ENCODE peak calls at places on chromosomes 4 and X, in eight cellular contexts. K is mammary epithelial cell, B is cardiac muscle cell, L is endodermal cell, X is heart left ventricle, U is HCT116, I is GM23338, Z is uterus. H is an unnamed sample. For H3K27me3, the result is how much of the 10 kb centered on the place peaks cover.

GRCh38 chr4:152471251-152471792 is 64.6 kb downstream of the FBXW7 start:
- DNase-seq in K (no peak), B (no peak), L (no peak), X (no peak), U (no peak), I (no peak), Z (no peak), H (no peak)

GRCh38 chrX:120380699-120381098 is 18.8 kb downstream of the ATP1B4 start:
- DNase-seq in K (peak), B (no peak), L (peak), X (no peak), U (peak), I (peak), Z (no peak), H (no peak)

GRCh38 chr4:59608466-59608865 is 1591.7 kb upstream of the ADGRL3 start:
- DNase-seq in K (peak), B (no peak), L (no peak), X (no peak), U (no peak), I (no peak), Z (no peak), H (no peak)

GRCh38 chr4:28373601-28374000 is 1513.0 kb downstream of the STIM2 start:
- DNase-seq in K (peak), B (peak), L (no peak), X (no peak), U (no peak), I (no peak), Z (no peak), H (no peak)

GRCh38 chr4:29734785-29735184 is 985.4 kb upstream of the PCDH7 start:
- DNase-seq in K (no peak), B (no peak), L (no peak), X (no peak), U (no peak), I (no peak), Z (no peak), H (no peak)

GRCh38 chrX:65932173-65933084 is 107.5 kb downstream of the VSIG4 start:
- DNase-seq in K (peak), B (no peak), L (peak), X (no peak), U (peak), I (peak), Z (no peak), H (no peak)

GRCh38 chr4:183571350-183572076 is 66.7 kb downstream of the ING2 start:
- DNase-seq in K (peak), B (peak), L (peak), X (peak), U (no peak), I (peak), Z (no peak), H (no peak)

GRCh38 chr4:181443003-181443402 is 800.2 kb upstream of the TENM3 start:
- DNase-seq in K (no peak), B (no peak), L (no peak), X (no peak), U (no peak), I (no peak), Z (no peak), H (no peak)

GRCh38 chrX:64975491-64975890 is 759 bp downstream of the ZC4H2 start:
- DNase-seq in K (peak), B (peak), L (peak), X (peak), U (no peak), I (peak), Z (peak), H (peak)

GRCh38 chrX:56784666-56785065 is 55.6 kb downstream of the NBDY start:
- DNase-seq in K (no peak), B (no peak), L (no peak), X (no peak), U (no peak), I (no peak), Z (no peak), H (no peak)

GRCh38 chrX:56783996-56784620 is 55.1 kb downstream of the NBDY start:
- DNase-seq in K (no peak), B (no peak), L (no peak), X (no peak), U (no peak), I (no peak), Z (peak), H (no peak)

GRCh38 chrX:56783450-56783831 is 54.4 kb downstream of the NBDY start:
- DNase-seq in K (peak), B (no peak), L (peak), X (peak), U (no peak), I (peak), Z (peak), H (peak)

GRCh38 chrX:56782362-56782761 is 53.3 kb downstream of the NBDY start:
- DNase-seq in K (no peak), B (no peak), L (no peak), X (no peak), U (no peak), I (no peak), Z (no peak), H (no peak)

DNA sequence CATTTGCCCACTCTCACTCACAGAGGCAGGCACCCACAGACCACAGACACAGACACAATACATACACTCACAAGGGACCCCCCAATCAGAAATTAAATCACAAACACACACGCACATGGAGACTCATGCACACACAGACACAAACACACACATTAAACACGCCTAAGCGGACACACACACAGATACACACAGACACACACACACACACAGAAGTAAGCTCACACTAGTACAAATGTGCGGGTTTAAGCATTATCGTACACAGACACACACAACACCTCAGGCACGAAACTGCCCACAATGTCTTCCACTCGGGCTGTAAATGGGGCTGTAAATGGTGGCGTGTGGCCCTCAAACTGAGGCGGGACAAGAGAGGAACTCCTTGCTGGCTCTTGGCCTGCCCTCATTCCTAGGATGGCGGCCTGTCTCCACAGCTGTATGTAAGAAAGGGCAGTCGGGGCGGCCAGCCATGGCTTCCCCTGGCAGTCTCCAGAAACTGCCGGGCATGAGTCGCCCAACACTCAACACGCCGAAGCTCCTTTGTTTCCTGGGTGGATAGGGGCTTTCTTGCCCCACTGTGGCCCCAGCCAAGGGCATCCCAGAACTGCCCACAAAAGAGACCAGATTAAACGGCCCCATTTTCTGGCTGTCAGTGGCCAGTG is 53.9 kb downstream of the NBDY start:
- DNase-seq in K (no peak), B (no peak), L (no peak), X (peak), U (no peak), I (no peak), Z (no peak), H (peak)
- H3K4me3 ChIP-seq in K (peak), B (no peak), L (no peak), X (no peak), U (no peak), I (no peak), Z (peak), H (peak)

GRCh38 chr4:144409525-144409924 is 236.4 kb upstream of the HHIP start:
- DNase-seq in K (no peak), B (no peak), L (no peak), X (no peak), U (no peak), I (no peak), Z (no peak), H (no peak)

GRCh38 chr4:144411119-144411518 is 234.8 kb upstream of the HHIP start:
- DNase-seq in K (no peak), B (no peak), L (no peak), X (no peak), U (no peak), I (no peak), Z (no peak), H (no peak)

GRCh38 chr4:144410230-144410783 is 235.6 kb upstream of the HHIP start:
- DNase-seq in K (peak), B (no peak), L (no peak), X (no peak), U (no peak), I (no peak), Z (no peak), H (no peak)

DNA sequence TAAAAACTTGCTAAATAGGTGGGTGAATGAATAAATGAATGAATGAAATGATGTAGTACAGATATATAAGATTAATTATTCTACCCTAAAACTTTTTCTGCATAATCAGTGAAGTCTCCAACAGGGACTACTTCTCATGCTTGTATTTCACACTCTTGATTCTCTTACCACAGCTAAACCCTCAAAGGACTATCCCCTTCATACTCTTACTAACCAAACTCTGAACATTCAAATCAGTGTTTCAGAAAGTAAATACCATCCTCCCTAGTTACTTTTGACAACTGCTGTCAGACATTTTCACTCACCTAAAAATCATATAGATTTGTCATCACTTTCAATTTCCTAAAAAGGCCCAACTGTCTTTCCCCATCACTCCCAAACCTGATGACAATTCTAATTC is 234.3 kb upstream of the HHIP start:
- DNase-seq in K (no peak), B (no peak), L (no peak), X (no peak), U (no peak), I (no peak), Z (no peak), H (no peak)
- TF ChIP-seq CTCF in K (no peak), B (no peak), L (no peak), X (no peak), U (no peak), I (no peak), Z (no peak), H (no peak)

GRCh38 chr4:5421416-5421815 is 286.9 kb downstream of the EVC2 start:
- DNase-seq in K (no peak), B (no peak), L (peak), X (no peak), U (no peak), I (no peak), Z (no peak), H (no peak)

GRCh38 chr4:5420266-5420665 is 288.1 kb downstream of the EVC2 start:
- DNase-seq in K (no peak), B (no peak), L (no peak), X (no peak), U (no peak), I (no peak), Z (no peak), H (no peak)

GRCh38 chr4:5424211-5424610 is 284.1 kb downstream of the EVC2 start:
- DNase-seq in K (no peak), B (no peak), L (no peak), X (no peak), U (no peak), I (no peak), Z (no peak), H (no peak)

GRCh38 chr4:5423670-5424069 is 284.7 kb downstream of the EVC2 start:
- DNase-seq in K (no peak), B (no peak), L (peak), X (no peak), U (no peak), I (no peak), Z (no peak), H (no peak)

DNA sequence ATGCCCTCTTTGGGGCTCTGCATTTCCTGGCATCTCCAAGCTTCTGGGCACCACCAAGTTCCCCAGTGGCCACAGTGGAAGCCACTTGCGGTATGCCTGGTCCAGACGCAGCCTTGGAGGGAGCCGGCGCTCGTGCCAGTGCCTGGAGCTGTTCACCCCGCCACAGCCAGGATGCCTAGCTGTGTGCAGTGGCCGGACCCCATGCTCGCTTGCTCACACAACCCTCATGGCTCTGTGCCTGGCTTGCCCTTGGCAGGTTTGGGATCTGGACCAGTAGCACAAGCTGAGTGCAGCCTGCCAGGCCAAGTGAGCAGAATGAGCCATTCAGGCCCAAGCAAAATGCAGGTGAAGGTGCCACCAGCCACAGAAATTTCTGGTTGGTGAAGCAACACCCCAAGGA is 283.5 kb downstream of the EVC2 start:
- DNase-seq in K (no peak), B (no peak), L (no peak), X (no peak), U (no peak), I (no peak), Z (no peak), H (no peak)
- H3K27me3 ChIP-seq in K (under half), B (under half), L (under half), X (under half), U (under half), I (under half), Z (under half), H (under half)

DNA sequence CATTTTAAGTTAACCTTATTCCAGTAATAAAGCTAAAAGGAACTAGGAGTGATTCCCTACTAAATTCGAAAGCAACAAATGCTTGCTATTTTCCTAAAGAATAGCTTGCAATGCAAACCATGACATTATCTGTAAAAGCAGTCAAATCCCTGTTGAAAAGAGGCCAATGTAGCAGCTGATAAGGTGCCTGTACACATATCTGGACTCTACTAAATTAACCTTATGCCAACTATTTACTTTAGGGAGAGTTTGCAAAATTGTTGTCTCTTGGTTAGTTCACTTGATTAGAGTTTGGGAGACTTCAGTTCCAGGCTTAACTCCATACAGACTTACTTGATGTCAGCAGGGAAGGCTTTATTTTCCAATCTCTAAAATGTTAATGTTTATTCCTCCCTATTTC is 6.0 kb downstream of the IL13RA2 start:
- DNase-seq in K (no peak), B (no peak), L (no peak), X (no peak), U (no peak), I (no peak), Z (no peak), H (no peak)
- H3K4me3 ChIP-seq in K (no peak), B (no peak), L (no peak), X (no peak), U (no peak), I (no peak), Z (no peak), H (no peak)

GRCh38 chr4:16204505-16204904 is 21.8 kb downstream of the TAPT1 start:
- DNase-seq in K (no peak), B (no peak), L (no peak), X (no peak), U (no peak), I (no peak), Z (no peak), H (no peak)
- TF ChIP-seq CTCF in K (no peak), B (no peak), L (no peak), X (no peak), U (no peak), I (no peak), Z (no peak), H (no peak)

DNA sequence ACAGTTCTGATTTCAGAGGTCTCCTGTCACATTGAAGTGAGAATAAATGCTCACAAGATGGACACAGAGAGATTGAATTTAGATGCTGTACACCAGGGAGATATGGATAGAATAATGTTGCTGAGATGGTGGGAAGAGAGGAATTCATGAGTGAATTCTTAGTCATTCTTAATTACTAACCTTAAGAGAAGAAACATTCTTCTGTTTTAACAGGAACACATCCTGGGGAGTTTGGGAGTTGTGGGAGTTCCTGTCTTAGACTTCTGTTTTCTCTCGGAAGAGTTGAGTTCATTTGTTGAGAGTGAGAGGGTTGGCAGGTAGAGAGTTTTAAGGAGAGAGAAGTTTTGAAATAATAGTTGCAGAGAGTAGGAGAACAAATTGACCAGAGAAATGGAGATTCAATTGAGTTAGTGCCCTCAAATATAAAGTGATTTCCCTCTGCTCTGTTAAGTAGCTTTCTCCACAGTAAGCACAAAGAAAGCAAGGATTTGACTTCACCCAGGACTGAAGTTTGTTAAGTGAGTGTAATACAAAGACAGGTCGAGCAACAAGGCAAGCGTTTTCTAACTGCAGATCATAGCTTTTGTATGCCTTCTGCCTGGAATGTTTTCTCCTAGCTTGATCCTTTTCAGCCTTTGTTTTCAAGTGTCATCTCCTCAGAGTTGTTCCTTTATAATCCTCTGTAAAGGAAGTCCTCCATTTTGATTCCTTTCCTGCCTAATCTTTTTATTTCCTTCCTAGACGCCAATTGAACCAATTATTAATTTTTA is 205.9 kb downstream of the RAPGEF2 start:
- DNase-seq in K (peak), B (no peak), L (no peak), X (no peak), U (no peak), I (peak), Z (no peak), H (no peak)
- H3K27me3 ChIP-seq in K (under half), B (under half), L (under half), X (under half), U (under half), I (under half), Z (under half), H (under half)

GRCh38 chrX:50697691-50698090 is 116.3 kb downstream of the SHROOM4 start:
- DNase-seq in K (peak), B (peak), L (no peak), X (no peak), U (no peak), I (peak), Z (no peak), H (no peak)
- H3K4me3 ChIP-seq in K (no peak), B (no peak), L (no peak), X (no peak), U (no peak), I (no peak), Z (no peak), H (no peak)

DNA sequence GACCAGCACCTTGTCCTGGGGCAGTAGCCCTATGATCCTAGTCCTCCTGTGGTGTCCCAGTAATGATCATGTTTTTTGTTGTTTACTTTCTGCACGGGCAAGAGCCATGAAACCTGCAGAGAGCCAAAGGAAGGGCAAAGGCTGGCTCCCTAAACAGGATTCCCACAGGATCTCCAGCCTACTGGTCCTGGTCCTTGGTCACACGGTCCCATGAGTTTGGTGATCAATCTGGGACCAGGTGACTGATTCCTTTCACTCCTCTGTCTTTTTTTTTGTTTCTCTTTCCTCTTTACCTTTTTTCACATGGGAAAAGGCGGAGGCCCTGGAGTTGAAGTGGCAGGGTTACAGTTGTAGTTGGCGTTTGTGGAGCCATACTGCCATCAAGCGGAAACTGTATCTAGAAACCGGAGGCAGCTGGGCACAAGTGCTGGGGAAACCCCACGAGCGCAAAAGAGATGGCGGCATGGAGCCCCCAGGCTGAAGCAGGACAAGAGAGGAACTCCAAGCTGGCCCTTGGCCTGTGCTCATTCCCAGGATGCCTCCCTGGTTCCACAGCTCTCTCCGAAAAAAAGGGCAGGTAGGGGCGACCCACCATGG is 34.6 kb downstream of the NBDY start:
- DNase-seq in K (peak), B (no peak), L (peak), X (peak), U (no peak), I (peak), Z (peak), H (peak)
- TF ChIP-seq CTCF in K (peak), B (no peak), L (no peak), X (no peak), U (no peak), I (no peak), Z (peak), H (peak)